ENCODE peak calls at places on chromosomes 3 and 15, in five cellular contexts. L is heart right ventricle; X is substantia nigra; P is AG04449; W is activated CD4-positive, alpha-beta T cell treated with anti-CD3 and anti-CD28 coated beads, Interleukin-2, amount 10 ng/mL, durations not matched to agents 7 days and 5 days. C is an unnamed sample.

GRCh38 chr3:48215466-48215865 is 7.8 kb upstream of the CAMP start:
- DNase-seq in L (no peak), X (no peak), P (no peak), W (no peak), C (no peak)

GRCh38 chr3:23880703-23881339 is 36.0 kb downstream of the NKIRAS1 start:
- DNase-seq in L (no peak), X (no peak), P (no peak), W (no peak), C (no peak)

GRCh38 chr3:167653155-167653554 is 587 bp downstream of the WDR49 start:
- DNase-seq in L (no peak), X (no peak), P (no peak), W (no peak), C (peak)

GRCh38 chr3:57421336-57421735 is 122.8 kb downstream of the DNAH12 start:
- DNase-seq in L (no peak), X (no peak), P (no peak), W (no peak), C (no peak)

GRCh38 chr3:10459954-10460754 is 45.2 kb downstream of the ATP2B2 start:
- DNase-seq in L (no peak), X (no peak), P (no peak), W (peak), C (peak)

GRCh38 chr3:13600950-13601691 is 52.2 kb downstream of the FBLN2 start:
- DNase-seq in L (no peak), X (no peak), P (peak), W (no peak), C (no peak)

GRCh38 chr3:98058244-98058960 is 23.3 kb upstream of the GABRR3 start:
- DNase-seq in L (no peak), X (no peak), P (no peak), W (no peak), C (no peak)

GRCh38 chr3:111539351-111540331 is 2.4 kb upstream of the CD96 start:
- DNase-seq in L (peak), X (peak), P (no peak), W (peak), C (peak)

GRCh38 chr3:98799479-98799878 is 36.3 kb downstream of the ST3GAL6 start:
- DNase-seq in L (no peak), X (no peak), P (no peak), W (no peak), C (no peak)

GRCh38 chr3:15630646-15631350 is 29.3 kb downstream of the BTD start:
- DNase-seq in L (no peak), X (no peak), P (no peak), W (no peak), C (no peak)

GRCh38 chr15:40776537-40777141 is 6.9 kb downstream of the C15orf62 start:
- DNase-seq in L (no peak), X (no peak), P (no peak), W (peak), C (no peak)

GRCh38 chr3:40166997-40167396 is 142.5 kb upstream of the EIF1B start:
- DNase-seq in L (no peak), X (no peak), P (no peak), W (no peak), C (no peak)

GRCh38 chr3:124486324-124486723 is 243.9 kb upstream of the UMPS start:
- DNase-seq in L (no peak), X (no peak), P (no peak), W (no peak), C (no peak)

GRCh38 chr3:16113704-16114103 is 60.8 kb upstream of the GALNT15 start:
- DNase-seq in L (no peak), X (no peak), P (no peak), W (no peak), C (no peak)

GRCh38 chr3:151008699-151009098 is 36.2 kb upstream of the CLRN1 start:
- DNase-seq in L (no peak), X (no peak), P (no peak), W (no peak), C (no peak)